ENCODE peak calls at places on chromosomes 2 and 18, in six cellular contexts. T is GM10248, J is tibial artery, Y is skeletal muscle cell, Q is KG1, I is NCI-H510A. B is an unnamed sample.

GRCh38 chr2:85706604-85707296 is 12.6 kb downstream of the GNLY start:
- DNase-seq in T (no peak), J (peak; percentile 68), Y (no peak), Q (no peak), I (no peak), B (no peak)

GRCh38 chr2:158586491-158586890 is 129.7 kb downstream of the PKP4 start:
- DNase-seq in T (no peak), J (no peak), Y (peak; percentile 54), Q (no peak), I (no peak), B (no peak)

GRCh38 chr2:29615841-29616240 is 305.5 kb downstream of the ALK start:
- DNase-seq in T (no peak), J (no peak), Y (no peak), Q (no peak), I (no peak), B (no peak)

GRCh38 chr2:215880970-215881369 is 132.4 kb downstream of the MREG start:
- DNase-seq in T (peak; percentile 50), J (no peak), Y (no peak), Q (no peak), I (no peak), B (peak; percentile 44)

GRCh38 chr2:144683063-144683740 is 163.3 kb upstream of the ZEB2 start:
- DNase-seq in T (no peak), J (no peak), Y (no peak), Q (no peak), I (no peak), B (no peak)

GRCh38 chr2:207235621-207236020 is 69.9 kb upstream of the KLF7 start:
- DNase-seq in T (no peak), J (no peak), Y (no peak), Q (no peak), I (no peak), B (no peak)

GRCh38 chr2:69995511-69995910 is 34.1 kb upstream of the ASPRV1 start:
- DNase-seq in T (no peak), J (no peak), Y (no peak), Q (no peak), I (no peak), B (no peak)

GRCh38 chr18:67652296-67652695 is 135.8 kb upstream of the DSEL start:
- DNase-seq in T (no peak), J (no peak), Y (no peak), Q (no peak), I (no peak), B (no peak)

GRCh38 chr18:48668466-48669179 is 129.8 kb downstream of the CTIF start:
- DNase-seq in T (no peak), J (no peak), Y (no peak), Q (no peak), I (no peak), B (no peak)

GRCh38 chr2:224517963-224518362 is 67.2 kb downstream of the CUL3 start:
- DNase-seq in T (peak; percentile 22), J (no peak), Y (no peak), Q (no peak), I (no peak), B (no peak)

GRCh38 chr2:197435598-197436435 is 989 bp upstream of the SF3B1 start:
- DNase-seq in T (no peak), J (no peak), Y (no peak), Q (no peak), I (no peak), B (no peak)

GRCh38 chr18:63207825-63208224 is 111.7 kb downstream of the BCL2 start:
- DNase-seq in T (no peak), J (no peak), Y (no peak), Q (no peak), I (peak; percentile 54), B (no peak)

GRCh38 chr2:120531365-120531764 is 185.4 kb downstream of the INHBB start:
- DNase-seq in T (no peak), J (no peak), Y (peak; percentile 28), Q (no peak), I (no peak), B (no peak)

B was measured in GM13977.